ENCODE peak calls at places on chromosomes 13 and 19, in nine cellular contexts. P is endothelial cell of umbilical vein, U is GM23248, Y is HCT116, C is Karpas-422, S is PC-9, N is K562, Q is PC-3, O is neural progenitor cell. T is an unnamed sample.

GRCh38 chr13:27016871-27017270 is 154.7 kb downstream of the USP12 start:
- DNase-seq in S (no peak), N (no peak), U (no peak), O (no peak), C (no peak), Q (no peak), P (no peak), Y (no peak), T (no peak)

GRCh38 chr13:46176756-46177155 is 5.2 kb downstream of the LCP1 start:
- DNase-seq in Q (no peak), O (no peak), P (no peak), U (no peak), N (no peak), Y (no peak), C (peak; percentile 80), S (no peak), T (no peak)

GRCh38 chr13:39038569-39038898 is 278 bp downstream of the NHLRC3 start:
- DNase-seq in O (no peak), P (no peak), U (peak; percentile 58), S (no peak), N (no peak), Q (peak; percentile 8), C (peak; percentile 75), Y (no peak), T (no peak)

GRCh38 chr13:60134376-60134775 is 29.4 kb downstream of the DIAPH3 start:
- DNase-seq in Q (no peak), O (peak; percentile 43), P (peak; percentile 21), N (no peak), S (no peak), U (no peak), C (no peak), Y (no peak), T (peak; percentile 58)

GRCh38 chr13:82800391-82800790 is 1081.9 kb downstream of the SLITRK1 start:
- DNase-seq in N (no peak), O (no peak), S (no peak), P (no peak), Q (peak; percentile 14), C (no peak), U (peak; percentile 12), Y (no peak), T (peak; percentile 10)

GRCh38 chr13:109400192-109400591 is 386.2 kb downstream of the IRS2 start:
- DNase-seq in Y (no peak), C (no peak), U (no peak), P (no peak), N (no peak), Q (no peak), O (no peak), S (no peak), T (peak; percentile 10)

GRCh38 chr19:42426643-42427042 is 545 bp downstream of the LIPE start:
- DNase-seq in S (no peak), C (peak; percentile 37), U (no peak), O (no peak), P (no peak), Y (no peak), Q (no peak), N (no peak), T (no peak)

GRCh38 chr13:113548171-113548641 is 36.3 kb upstream of the TFDP1 start:
- DNase-seq in C (no peak), N (no peak), P (no peak), U (no peak), Q (no peak), O (peak; percentile 45), Y (no peak), S (no peak), T (no peak)

GRCh38 chr13:19861762-19862161 is 1.7 kb downstream of the ZMYM5 start:
- DNase-seq in S (no peak), O (no peak), P (no peak), N (no peak), Y (no peak), C (no peak), U (peak; percentile 12), Q (peak; percentile 7), T (no peak)

GRCh38 chr13:77139311-77139710 is 112.4 kb upstream of the FBXL3 start:
- DNase-seq in P (no peak), C (no peak), U (no peak), Y (no peak), Q (no peak), S (no peak), O (no peak), N (no peak), T (peak; percentile 53)

GRCh38 chr19:4401482-4402170 is 814 bp upstream of the CHAF1A start:
- DNase-seq in C (no peak), P (no peak), U (no peak), Y (no peak), S (no peak), Q (no peak), O (no peak), N (no peak), T (no peak)

GRCh38 chr13:21458457-21458815 is 667 bp downstream of the ZDHHC20 start:
- DNase-seq in P (peak; percentile 25), C (peak; percentile 85), Y (no peak), N (peak; percentile 20), U (peak; percentile 52), Q (peak; percentile 57), S (peak; percentile 54), O (peak; percentile 62), T (no peak)

GRCh38 chr19:1252221-1252817 is 3.9 kb downstream of the MIDN start:
- DNase-seq in Y (no peak), S (peak; percentile 87), N (no peak), U (peak; percentile 98), O (no peak), Q (peak; percentile 81), C (peak; percentile 50), P (peak; percentile 89), T (peak; percentile 98)
- H2AFZ ChIP-seq in Y (no peak overlapping the region), S (no peak overlapping the region), N (no peak overlapping the region), U (no peak overlapping the region), O (no peak overlapping the region), Q (no peak overlapping the region), C (no peak overlapping the region), P (no peak overlapping the region), T (no peak overlapping the region)

DNA sequence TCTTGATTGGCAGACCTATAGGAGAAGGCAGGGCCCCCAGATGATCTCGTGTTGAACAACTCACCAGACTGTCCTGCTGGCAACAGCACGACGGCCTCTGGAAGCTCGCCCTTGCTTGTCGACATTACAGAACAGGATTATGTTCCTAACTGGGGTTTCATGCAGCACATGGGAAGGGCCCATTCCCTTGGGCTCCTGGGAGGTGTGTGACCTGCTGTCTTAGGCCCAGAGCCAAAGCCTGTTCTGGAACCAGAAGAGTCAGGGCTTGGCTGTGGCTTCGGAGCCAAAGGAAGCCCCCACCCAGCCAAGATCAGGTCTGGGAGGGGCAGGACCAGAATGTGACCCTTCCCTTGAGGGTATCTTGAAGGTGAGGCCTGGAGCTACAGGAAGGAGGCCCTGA is 36.9 kb downstream of the RGCC start:
- DNase-seq in P (no peak), N (no peak), O (no peak), U (no peak), C (no peak), Q (no peak), Y (no peak), S (no peak), T (no peak)
- H3K27ac ChIP-seq in P (no peak overlapping the region), N (no peak overlapping the region), O (no peak overlapping the region), U (no peak overlapping the region), C (no peak overlapping the region), Q (no peak overlapping the region), Y (no peak overlapping the region), S (no peak overlapping the region), T (no peak overlapping the region)

GRCh38 chr19:18901503-18901890 is 5.5 kb upstream of the CERS1 start:
- DNase-seq in S (no peak), U (no peak), C (no peak), P (no peak), Y (no peak), N (no peak), Q (no peak), O (no peak), T (no peak)

GRCh38 chr19:18898081-18898532 is 2.1 kb upstream of the CERS1 start:
- DNase-seq in S (peak; percentile 60), N (peak; percentile 72), P (no peak), U (peak; percentile 35), C (no peak), O (peak; percentile 29), Q (no peak), Y (no peak), T (no peak)

GRCh38 chr19:18900700-18901502 is 4.9 kb upstream of the CERS1 start:
- DNase-seq in P (no peak), Q (peak; percentile 22), C (no peak), O (no peak), S (no peak), Y (no peak), U (no peak), N (no peak), T (no peak)

GRCh38 chr19:18898533-18899408 is 2.8 kb upstream of the CERS1 start:
- DNase-seq in Y (no peak), O (peak; percentile 60), U (no peak), N (no peak), S (no peak), C (no peak), P (no peak), Q (no peak), T (no peak)

GRCh38 chr19:18899624-18900560 is 3.9 kb upstream of the CERS1 start:
- DNase-seq in N (no peak), O (no peak), P (no peak), S (no peak), U (no peak), C (no peak), Y (no peak), Q (no peak), T (no peak)
- H3K36me3 ChIP-seq in N (peaks cover 43% of the 10 kb centered on the region), O (no peaks in the 10 kb centered on the region), P (peaks cover 21% of the 10 kb centered on the region), S (peaks cover 21% of the 10 kb centered on the region), U (no peaks in the 10 kb centered on the region), C (no peaks in the 10 kb centered on the region), Y (no peaks in the 10 kb centered on the region), Q (peaks cover 7% of the 10 kb centered on the region), T (peaks cover 14% of the 10 kb centered on the region)

GRCh38 chr13:106534844-106535551 is 464 bp downstream of the EFNB2 start:
- DNase-seq in Q (peak; percentile 13), P (peak; percentile 31), S (no peak), N (no peak), C (no peak), U (peak; percentile 24), Y (no peak), O (no peak), T (peak; percentile 50)
- H2AFZ ChIP-seq in Q (no peak overlapping the region), P (peak overlapping the region; percentile 26), S (peak overlapping the region; percentile 76), N (peak overlapping the region; percentile 32), C (no peak overlapping the region), U (peak overlapping the region; percentile 78), Y (no peak overlapping the region), O (no peak overlapping the region), T (peak overlapping the region; percentile 66)

DNA sequence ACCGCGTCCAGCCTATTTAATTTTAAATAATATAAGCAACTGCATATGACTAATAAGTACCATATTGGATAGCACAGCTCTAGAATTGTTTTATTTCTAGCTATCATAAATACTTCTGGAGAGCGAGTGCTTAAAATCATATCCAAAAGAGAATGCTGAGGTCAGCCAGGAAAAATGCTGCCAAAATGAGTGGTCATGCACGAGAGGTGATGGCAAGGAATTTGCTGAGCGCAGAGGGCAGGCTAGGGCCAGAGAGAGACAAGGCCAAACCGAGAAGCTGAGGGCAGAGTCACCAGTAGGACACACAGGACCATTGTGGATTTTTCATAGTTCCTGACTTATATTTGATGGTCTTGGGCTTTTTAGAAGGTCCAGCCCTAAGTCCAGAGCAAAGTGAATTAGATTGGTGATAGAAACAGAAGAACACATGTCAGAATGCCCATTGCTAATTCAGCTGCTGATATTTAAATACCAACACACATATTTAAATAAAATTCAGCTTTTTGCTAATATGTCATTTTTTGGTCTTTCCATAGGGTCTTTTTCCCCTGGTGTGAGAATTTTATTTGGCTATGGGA is 33.6 kb upstream of the UBL3 start:
- DNase-seq in N (no peak), S (no peak), C (no peak), Y (no peak), P (no peak), Q (no peak), O (no peak), U (no peak), T (peak; percentile 52)
- H3K27ac ChIP-seq in N (no peak overlapping the region), S (no peak overlapping the region), C (no peak overlapping the region), Y (no peak overlapping the region), P (no peak overlapping the region), Q (no peak overlapping the region), O (peak overlapping the region; percentile 9), U (no peak overlapping the region), T (no peak overlapping the region)